ENCODE peak calls at places on chromosomes 16 and 17, in four cellular contexts. W, Q, D and E are unnamed samples.
A peak's percentile ranks its signal among the peaks of the same experiment; 100 is the strongest.

GRCh38 chr17:39152134-39152884 is 872 bp upstream of the PLXDC1 start:
- DNase-seq in D (no peak), Q (no peak), W (peak; percentile 35), E (peak; percentile 53)

GRCh38 chr17:50255766-50256480 is 18.3 kb upstream of the TMEM92 start:
- DNase-seq in Q (no peak), D (no peak), W (no peak), E (peak; percentile 61)

GRCh38 chr17:6232768-6233130 is 162.6 kb downstream of the WSCD1 start:
- DNase-seq in Q (no peak), W (no peak), D (no peak), E (no peak)

GRCh38 chr17:55420067-55420775 is 1.4 kb downstream of the MMD start:
- DNase-seq in W (peak; percentile 16), D (no peak), Q (no peak), E (no peak)

GRCh38 chr17:49582789-49583188 is 7.1 kb downstream of the NXPH3 start:
- DNase-seq in Q (no peak), D (no peak), W (no peak), E (no peak)

GRCh38 chr16:79213214-79213613 is 387.3 kb downstream of the MAF start:
- DNase-seq in W (no peak), D (no peak), Q (no peak), E (no peak)

GRCh38 chr17:74862108-74862901 is 2.6 kb upstream of the GRIN2C start:
- DNase-seq in Q (no peak), D (peak; percentile 36), W (peak; percentile 74), E (peak; percentile 89)

GRCh38 chr16:13436641-13437423 is 483.1 kb upstream of the ERCC4 start:
- DNase-seq in Q (no peak), D (no peak), W (no peak), E (no peak)

GRCh38 chr17:77178586-77178985 is 37.8 kb downstream of the SEC14L1 start:
- DNase-seq in D (no peak), Q (no peak), W (no peak), E (no peak)

GRCh38 chr17:15913826-15914225 is 31.1 kb upstream of the ADORA2B start:
- DNase-seq in Q (no peak), D (no peak), W (no peak), E (no peak)

GRCh38 chr17:78000351-78000750 is 41.8 kb downstream of the TNRC6C start:
- DNase-seq in D (no peak), W (no peak), Q (no peak), E (no peak)

GRCh38 chr17:8393470-8394231 is 4.0 kb downstream of the RNF222 start:
- DNase-seq in W (peak; percentile 41), D (no peak), Q (no peak), E (peak; percentile 42)

GRCh38 chr17:8818047-8818446 is 18.9 kb upstream of the MFSD6L start:
- DNase-seq in W (peak; percentile 2), Q (no peak), D (no peak), E (no peak)

GRCh38 chr16:49855280-49855821 is 561 bp downstream of the ZNF423 start:
- DNase-seq in D (no peak), W (peak; percentile 66), Q (peak; percentile 82), E (peak; percentile 92)

GRCh38 chr17:43020789-43021738 is 1.1 kb downstream of the VAT1 start:
- DNase-seq in D (no peak), Q (peak; percentile 86), W (peak; percentile 46), E (peak; percentile 89)

GRCh38 chr17:14331982-14332298 is 31.1 kb downstream of the HS3ST3B1 start:
- DNase-seq in Q (no peak), D (no peak), W (no peak), E (no peak)

GRCh38 chr16:67561501-67561823 is 864 bp upstream of the CTCF start:
- DNase-seq in W (no peak), D (no peak), Q (no peak), E (no peak)

DNA sequence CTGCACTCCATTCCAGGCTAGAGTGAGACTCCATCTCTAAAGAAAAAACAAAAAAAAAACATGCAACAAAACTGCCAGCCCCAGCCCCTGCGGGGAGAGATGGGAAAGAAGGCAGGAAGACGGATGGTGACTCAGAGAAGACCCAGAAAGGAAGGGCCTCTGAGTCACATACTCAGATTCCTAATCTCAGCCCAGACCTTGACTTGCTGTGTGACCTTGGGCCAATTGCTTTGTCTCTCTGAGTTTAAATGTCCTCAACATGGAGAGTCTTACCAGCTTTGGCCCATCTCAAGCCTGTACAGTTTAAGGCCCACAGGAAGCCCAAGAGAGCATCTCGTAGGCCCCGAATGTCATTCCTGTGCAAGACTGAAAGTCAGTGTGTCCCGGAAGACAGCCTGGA is 86.5 kb upstream of the LHX1 start:
- DNase-seq in Q (no peak), W (no peak), D (no peak), E (no peak)
- H3K27me3 ChIP-seq in Q (peaks cover 41% of the 10 kb centered on the region), W (no peaks in the 10 kb centered on the region), D (peaks cover 4% of the 10 kb centered on the region), E (no peaks in the 10 kb centered on the region)

GRCh38 chr16:1775006-1775845 is 2.3 kb upstream of the MRPS34 start:
- DNase-seq in Q (no peak), W (no peak), D (no peak), E (no peak)
- H3K36me3 ChIP-seq in Q (peaks cover 50% of the 10 kb centered on the region), W (peaks cover 11% of the 10 kb centered on the region), D (peaks cover 27% of the 10 kb centered on the region), E (peaks cover 7% of the 10 kb centered on the region)

GRCh38 chr16:88686439-88687253 is at the start of gene SNAI3:
- DNase-seq in Q (peak; percentile 69), D (peak; percentile 79), W (peak; percentile 87), E (peak; percentile 84)
- H3K27me3 ChIP-seq in Q (peaks cover 92% of the 10 kb centered on the region), D (no peaks in the 10 kb centered on the region), W (no peaks in the 10 kb centered on the region), E (no peaks in the 10 kb centered on the region)

DNA sequence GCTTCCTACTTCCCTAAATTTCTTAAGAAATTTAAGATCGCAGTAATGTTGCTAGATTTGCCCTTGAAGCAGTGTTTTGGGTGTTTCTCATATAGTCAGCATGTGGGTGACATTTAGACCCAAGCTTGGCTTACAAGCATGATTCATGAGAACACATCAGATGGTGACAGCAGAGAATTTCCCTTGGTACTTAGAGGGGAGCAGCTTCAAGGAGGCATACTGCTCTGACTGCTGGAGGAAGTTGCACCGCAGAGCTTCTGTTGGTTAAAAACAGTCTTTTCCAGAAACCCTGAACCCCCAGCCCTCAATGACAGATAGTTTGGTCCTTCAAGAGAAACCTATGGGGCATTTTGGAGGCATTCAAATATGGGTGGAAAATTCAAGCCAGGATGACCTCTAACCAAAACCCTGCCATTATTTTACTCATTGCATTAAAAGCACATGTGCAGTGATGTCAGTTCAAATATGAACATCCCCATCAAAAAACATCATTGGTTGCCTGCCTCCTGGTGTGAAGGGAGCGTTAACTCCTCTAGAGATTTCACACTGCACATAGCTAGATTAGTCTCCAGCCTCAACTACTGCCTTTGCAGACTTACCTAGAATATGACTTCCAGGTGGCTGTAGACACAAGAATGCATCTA is 201.5 kb upstream of the CACNG5 start:
- DNase-seq in Q (no peak), W (peak; percentile 33), D (no peak), E (no peak)
- H3K36me3 ChIP-seq in Q (no peaks in the 10 kb centered on the region), W (no peaks in the 10 kb centered on the region), D (no peaks in the 10 kb centered on the region), E (no peaks in the 10 kb centered on the region)

GRCh38 chr16:1050466-1050865 is 22.1 kb upstream of the SSTR5 start:
- DNase-seq in Q (no peak), W (no peak), D (no peak), E (no peak)

GRCh38 chr16:1049976-1050247 is 22.6 kb upstream of the SSTR5 start:
- DNase-seq in D (no peak), Q (no peak), W (no peak), E (no peak)

GRCh38 chr16:1048442-1049112 is 24.0 kb upstream of the SSTR5 start:
- DNase-seq in Q (no peak), D (no peak), W (no peak), E (no peak)

GRCh38 chr16:1047801-1048200 is 24.7 kb upstream of the SSTR5 start:
- DNase-seq in W (no peak), Q (no peak), D (no peak), E (no peak)

DNA sequence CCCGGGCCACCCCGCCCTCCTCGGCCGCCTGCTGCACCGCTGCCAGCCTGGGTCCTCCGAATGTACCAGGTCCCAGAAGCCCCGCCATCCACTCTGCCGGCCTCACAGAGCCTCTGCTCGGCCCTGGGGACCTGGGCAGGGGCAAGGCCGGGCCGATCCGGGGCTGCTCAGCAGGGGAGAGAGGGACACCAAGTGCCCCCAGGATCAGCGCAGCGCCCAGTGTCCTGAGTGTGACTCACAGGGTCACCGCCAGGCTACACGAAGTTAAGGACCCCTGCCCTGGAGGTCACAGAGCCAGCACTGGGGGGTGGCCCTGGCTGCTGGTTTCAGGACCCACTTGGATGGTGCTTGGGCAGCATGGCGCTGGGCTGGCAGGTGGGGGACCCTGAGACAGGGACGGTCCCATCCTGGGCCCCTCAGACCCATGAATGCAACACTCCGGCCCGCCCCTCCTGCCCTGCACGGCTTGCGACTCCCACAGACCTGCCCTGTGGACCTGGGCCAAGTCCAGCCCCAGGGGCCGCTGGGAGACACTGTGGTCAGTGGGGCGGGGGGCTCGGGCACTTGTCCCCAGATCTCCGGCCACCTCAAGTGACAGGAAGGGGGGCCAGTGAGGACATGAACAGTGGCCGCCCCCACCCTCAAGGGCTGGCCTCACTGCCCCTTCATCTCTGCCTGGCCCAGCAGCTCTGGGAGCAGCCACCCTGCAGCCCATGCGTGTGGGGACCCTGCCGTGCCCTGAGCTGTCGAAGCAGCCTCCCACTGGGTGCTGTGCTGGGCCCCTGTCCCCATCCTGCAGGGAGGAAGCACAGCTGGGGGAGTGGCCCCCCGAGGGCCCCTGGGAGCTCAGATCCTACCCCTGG is 23.2 kb upstream of the SSTR5 start:
- DNase-seq in D (no peak), W (no peak), Q (no peak), E (no peak)
- H3K27me3 ChIP-seq in D (no peaks in the 10 kb centered on the region), W (no peaks in the 10 kb centered on the region), Q (peaks cover 98% of the 10 kb centered on the region), E (no peaks in the 10 kb centered on the region)

GRCh38 chr17:81260641-81261040 is 21.5 kb downstream of the NDUFAF8 start:
- DNase-seq in D (no peak), Q (no peak), W (no peak), E (no peak)

GRCh38 chr17:81259058-81259605 is 20.0 kb downstream of the NDUFAF8 start:
- DNase-seq in W (no peak), Q (no peak), D (no peak), E (no peak)

GRCh38 chr17:81261096-81261495 is 22.0 kb downstream of the NDUFAF8 start:
- DNase-seq in W (no peak), Q (no peak), D (no peak), E (no peak)

GRCh38 chr17:81261582-81262336 is 22.6 kb downstream of the NDUFAF8 start:
- DNase-seq in Q (no peak), D (no peak), W (no peak), E (no peak)

DNA sequence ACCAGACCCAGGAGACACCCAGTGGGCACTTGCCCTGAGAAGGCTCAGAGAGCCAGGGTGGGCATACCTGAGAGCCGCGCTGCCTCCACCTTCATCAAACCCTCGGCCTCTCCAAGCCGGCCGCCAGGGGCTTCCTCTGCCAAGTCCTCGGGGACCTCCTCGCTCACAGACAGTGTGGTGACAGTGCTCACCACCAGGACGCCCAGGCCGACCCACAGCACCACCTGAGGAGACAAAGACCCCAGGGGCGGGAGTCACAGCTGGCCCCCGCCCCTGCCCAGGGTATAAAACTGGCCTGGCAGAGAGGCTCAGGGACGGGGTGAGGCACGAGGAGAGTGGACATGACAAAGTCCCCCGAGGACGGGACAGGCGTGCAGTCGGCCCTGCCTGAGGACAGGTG is 21.1 kb downstream of the NDUFAF8 start:
- DNase-seq in Q (no peak), D (no peak), W (no peak), E (no peak)
- H3K36me3 ChIP-seq in Q (peaks cover 71% of the 10 kb centered on the region), D (peaks cover 74% of the 10 kb centered on the region), W (peaks cover 33% of the 10 kb centered on the region), E (no peaks in the 10 kb centered on the region)

DNA sequence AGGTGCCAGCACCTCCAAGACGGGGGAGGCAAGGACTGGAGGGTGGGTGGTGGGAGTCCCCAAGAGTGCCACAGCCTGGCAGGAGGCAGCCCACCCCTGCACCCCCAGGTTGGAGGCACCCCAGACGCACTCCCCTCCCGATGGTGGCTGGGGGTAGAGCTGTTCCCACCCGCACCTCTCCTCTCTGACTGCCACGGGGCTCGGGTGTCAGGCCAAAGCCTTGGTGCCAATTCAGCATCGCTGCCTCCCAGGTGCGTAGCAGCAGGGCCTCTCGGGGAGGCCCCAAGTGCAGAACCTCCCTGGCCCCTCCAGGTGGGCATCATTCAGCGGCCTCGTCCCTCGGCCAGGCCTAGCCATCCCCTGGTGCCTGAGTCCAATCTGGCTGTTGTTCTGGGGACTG is 81.1 kb downstream of the ENGASE start:
- DNase-seq in D (no peak), W (no peak), Q (no peak), E (no peak)
- H3K27me3 ChIP-seq in D (no peaks in the 10 kb centered on the region), W (no peaks in the 10 kb centered on the region), Q (peaks cover 93% of the 10 kb centered on the region), E (no peaks in the 10 kb centered on the region)